ENCODE peak calls at places on chromosome 3, in six cellular contexts. One of them, this sample, is unnamed.

GRCh38 chr3:57298041-57298440 is 5.6 kb upstream of the ASB14 start:
- DNase-seq in fibroblast of pulmonary artery: peak; percentile 7
- DNase-seq in fibroblast of lung: peak; percentile 56
- DNase-seq in NB4: no peak
- DNase-seq in left ventricle myocardium inferior: no peak
- DNase-seq in MM.1S: no peak
- DNase-seq in this sample: no peak

GRCh38 chr3:149554826-149555225 is 80.3 kb downstream of the TM4SF4 start:
- DNase-seq in fibroblast of lung: peak; percentile 90
- DNase-seq in NB4: no peak
- DNase-seq in fibroblast of pulmonary artery: peak; percentile 94
- DNase-seq in MM.1S: no peak
- DNase-seq in left ventricle myocardium inferior: no peak
- DNase-seq in this sample: peak; percentile 97

GRCh38 chr3:155876537-155876936 is 6.1 kb downstream of the GMPS start:
- DNase-seq in left ventricle myocardium inferior: no peak
- DNase-seq in NB4: no peak
- DNase-seq in fibroblast of pulmonary artery: no peak
- DNase-seq in fibroblast of lung: no peak
- DNase-seq in MM.1S: no peak
- DNase-seq in this sample: no peak

GRCh38 chr3:12230406-12230805 is 58.5 kb upstream of the PPARG start:
- DNase-seq in NB4: no peak
- DNase-seq in left ventricle myocardium inferior: no peak
- DNase-seq in fibroblast of pulmonary artery: no peak
- DNase-seq in MM.1S: no peak
- DNase-seq in fibroblast of lung: no peak
- DNase-seq in this sample: no peak

GRCh38 chr3:35664460-35664919 is 25.2 kb downstream of the ARPP21 start:
- DNase-seq in fibroblast of pulmonary artery: peak; percentile 87
- DNase-seq in MM.1S: no peak
- DNase-seq in left ventricle myocardium inferior: peak; percentile 64
- DNase-seq in NB4: no peak
- DNase-seq in fibroblast of lung: peak; percentile 87
- DNase-seq in this sample: no peak

GRCh38 chr3:77196146-77196545 is 156.2 kb downstream of the ROBO2 start:
- DNase-seq in MM.1S: no peak
- DNase-seq in fibroblast of pulmonary artery: no peak
- DNase-seq in NB4: no peak
- DNase-seq in fibroblast of lung: no peak
- DNase-seq in left ventricle myocardium inferior: no peak
- DNase-seq in this sample: no peak

GRCh38 chr3:197458179-197458707 is 97.5 kb downstream of the BDH1 start:
- DNase-seq in NB4: peak; percentile 54
- DNase-seq in fibroblast of pulmonary artery: peak; percentile 25
- DNase-seq in MM.1S: peak; percentile 77
- DNase-seq in fibroblast of lung: no peak
- DNase-seq in left ventricle myocardium inferior: no peak
- DNase-seq in this sample: no peak

GRCh38 chr3:172164620-172165362 is 125.4 kb downstream of the FNDC3B start:
- DNase-seq in NB4: no peak
- DNase-seq in fibroblast of pulmonary artery: no peak
- DNase-seq in fibroblast of lung: no peak
- DNase-seq in MM.1S: no peak
- DNase-seq in left ventricle myocardium inferior: no peak
- DNase-seq in this sample: no peak

GRCh38 chr3:129015388-129016105 is 14.4 kb downstream of the EFCC1 start:
- DNase-seq in fibroblast of pulmonary artery: peak; percentile 20
- DNase-seq in NB4: peak; percentile 52
- DNase-seq in fibroblast of lung: no peak
- DNase-seq in left ventricle myocardium inferior: peak; percentile 46
- DNase-seq in MM.1S: no peak
- DNase-seq in this sample: no peak

GRCh38 chr3:13217736-13218540 is 144.7 kb upstream of the IQSEC1 start:
- DNase-seq in left ventricle myocardium inferior: no peak
- DNase-seq in fibroblast of pulmonary artery: no peak
- DNase-seq in MM.1S: no peak
- DNase-seq in NB4: no peak
- DNase-seq in fibroblast of lung: peak; percentile 86
- DNase-seq in this sample: no peak

GRCh38 chr3:20857636-20858035 is 671.6 kb upstream of the SGO1 start:
- DNase-seq in fibroblast of pulmonary artery: peak; percentile 22
- DNase-seq in NB4: no peak
- DNase-seq in MM.1S: no peak
- DNase-seq in fibroblast of lung: peak; percentile 73
- DNase-seq in left ventricle myocardium inferior: no peak
- DNase-seq in this sample: no peak

GRCh38 chr3:143974181-143974876 is 2.7 kb downstream of the DIPK2A start:
- DNase-seq in MM.1S: no peak
- DNase-seq in left ventricle myocardium inferior: no peak
- DNase-seq in NB4: no peak
- DNase-seq in fibroblast of lung: no peak
- DNase-seq in fibroblast of pulmonary artery: peak; percentile 16
- DNase-seq in this sample: no peak

GRCh38 chr3:43773273-43774104 is 82.8 kb downstream of the ABHD5 start:
- DNase-seq in fibroblast of pulmonary artery: no peak
- DNase-seq in MM.1S: no peak
- DNase-seq in fibroblast of lung: peak; percentile 39
- DNase-seq in left ventricle myocardium inferior: peak; percentile 21
- DNase-seq in NB4: peak; percentile 52
- DNase-seq in this sample: no peak

GRCh38 chr3:127694467-127695215 is 21.9 kb downstream of the ABTB1 start:
- DNase-seq in left ventricle myocardium inferior: peak; percentile 73
- DNase-seq in fibroblast of pulmonary artery: no peak
- DNase-seq in NB4: peak; percentile 65
- DNase-seq in fibroblast of lung: peak; percentile 11
- DNase-seq in MM.1S: peak; percentile 43
- DNase-seq in this sample: no peak

DNA sequence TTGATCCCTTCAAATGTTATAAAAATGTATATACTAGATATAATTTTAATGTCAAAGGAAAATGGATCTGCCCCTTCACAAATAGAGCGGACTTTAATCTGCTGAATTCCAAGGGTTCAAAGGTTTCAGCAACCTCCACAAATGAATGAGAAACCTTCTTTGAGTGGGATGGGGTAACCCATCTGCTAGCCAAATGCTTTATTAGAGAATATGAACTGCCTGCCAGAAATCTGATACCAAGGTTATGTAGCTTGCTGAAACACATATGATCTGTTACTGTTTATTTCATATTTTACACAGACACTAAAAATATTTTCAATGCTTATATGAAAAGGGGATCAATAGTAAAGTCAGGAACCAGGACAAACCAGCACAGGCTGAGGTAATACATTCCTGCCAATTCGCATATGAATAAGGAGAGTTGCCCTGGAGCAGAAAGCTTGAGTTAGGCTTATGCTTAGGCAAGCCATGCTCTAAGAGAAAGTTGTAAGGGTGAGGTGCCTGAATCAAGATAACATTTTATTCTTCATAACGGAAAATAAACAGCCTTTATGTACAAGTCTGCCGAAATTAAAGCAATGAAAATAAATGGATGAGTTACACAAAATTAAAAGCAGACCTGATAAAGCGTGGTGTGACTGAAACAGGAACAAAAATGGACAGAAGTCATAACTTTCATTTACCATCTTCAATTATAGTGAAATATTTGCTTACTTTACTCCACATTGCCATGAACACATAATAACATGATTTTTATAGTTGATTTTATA is 26.5 kb downstream of the PLOD2 start:
- DNase-seq in fibroblast of pulmonary artery: no peak
- DNase-seq in left ventricle myocardium inferior: no peak
- DNase-seq in NB4: no peak
- DNase-seq in fibroblast of lung: no peak
- DNase-seq in MM.1S: no peak
- DNase-seq in this sample: no peak
- H3K4me3 ChIP-seq in fibroblast of pulmonary artery: no peak overlapping the region
- H3K4me3 ChIP-seq in left ventricle myocardium inferior: no peak overlapping the region
- H3K4me3 ChIP-seq in NB4: no peak overlapping the region
- H3K4me3 ChIP-seq in fibroblast of lung: no peak overlapping the region
- H3K4me3 ChIP-seq in MM.1S: no peak overlapping the region
- H3K4me3 ChIP-seq in this sample: no peak overlapping the region

GRCh38 chr3:123656691-123657090 is 71.8 kb upstream of the HACD2 start:
- DNase-seq in NB4: peak; percentile 34
- DNase-seq in fibroblast of pulmonary artery: no peak
- DNase-seq in left ventricle myocardium inferior: no peak
- DNase-seq in MM.1S: peak; percentile 23
- DNase-seq in fibroblast of lung: no peak
- DNase-seq in this sample: no peak
- TF ChIP-seq CTCF in NB4: peak; percentile 41
- TF ChIP-seq CTCF in fibroblast of pulmonary artery: no peak
- TF ChIP-seq CTCF in left ventricle myocardium inferior: no peak
- TF ChIP-seq CTCF in MM.1S: peak; percentile 40
- TF ChIP-seq CTCF in fibroblast of lung: no peak
- TF ChIP-seq CTCF in this sample: peak; percentile 31

GRCh38 chr3:161691677-161692076 is 195.1 kb downstream of the OTOL1 start:
- DNase-seq in left ventricle myocardium inferior: no peak
- DNase-seq in fibroblast of pulmonary artery: no peak
- DNase-seq in MM.1S: no peak
- DNase-seq in fibroblast of lung: no peak
- DNase-seq in NB4: peak; percentile 9
- DNase-seq in this sample: no peak

GRCh38 chr3:161694682-161695586 is 198.3 kb downstream of the OTOL1 start:
- DNase-seq in fibroblast of pulmonary artery: no peak
- DNase-seq in MM.1S: no peak
- DNase-seq in left ventricle myocardium inferior: no peak
- DNase-seq in fibroblast of lung: no peak
- DNase-seq in NB4: no peak
- DNase-seq in this sample: no peak

DNA sequence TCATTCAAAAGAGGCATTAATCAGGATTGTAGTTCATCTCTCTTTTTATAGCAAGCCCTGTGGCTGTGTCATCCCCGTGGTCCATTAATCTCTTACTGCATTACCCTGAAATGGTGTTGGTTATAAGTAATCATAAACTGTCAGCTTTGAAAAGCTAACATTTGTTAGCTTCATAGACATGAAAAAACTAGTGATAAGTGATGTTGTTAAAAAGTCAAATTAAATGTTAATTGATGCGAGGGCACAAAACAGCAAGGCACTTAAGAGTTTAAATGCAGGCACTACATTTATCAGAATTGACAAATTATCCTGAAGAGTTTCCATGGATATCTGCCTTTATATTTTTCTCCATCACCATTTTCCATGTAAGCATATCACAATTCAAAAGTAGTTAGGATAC is 193.1 kb downstream of the OTOL1 start:
- DNase-seq in MM.1S: no peak
- DNase-seq in fibroblast of lung: no peak
- DNase-seq in left ventricle myocardium inferior: no peak
- DNase-seq in NB4: no peak
- DNase-seq in fibroblast of pulmonary artery: no peak
- DNase-seq in this sample: no peak
- H3K4me3 ChIP-seq in MM.1S: no peak overlapping the region
- H3K4me3 ChIP-seq in fibroblast of lung: no peak overlapping the region
- H3K4me3 ChIP-seq in left ventricle myocardium inferior: no peak overlapping the region
- H3K4me3 ChIP-seq in NB4: no peak overlapping the region
- H3K4me3 ChIP-seq in fibroblast of pulmonary artery: no peak overlapping the region
- H3K4me3 ChIP-seq in this sample: no peak overlapping the region

GRCh38 chr3:151067158-151067557 is 18.3 kb upstream of the MED12L start:
- DNase-seq in MM.1S: peak; percentile 45
- DNase-seq in fibroblast of pulmonary artery: peak; percentile 16
- DNase-seq in fibroblast of lung: no peak
- DNase-seq in NB4: peak; percentile 47
- DNase-seq in left ventricle myocardium inferior: no peak
- DNase-seq in this sample: no peak
- TF ChIP-seq CTCF in MM.1S: peak; percentile 48
- TF ChIP-seq CTCF in fibroblast of pulmonary artery: peak; percentile 21
- TF ChIP-seq CTCF in fibroblast of lung: no peak
- TF ChIP-seq CTCF in NB4: peak; percentile 32
- TF ChIP-seq CTCF in left ventricle myocardium inferior: no peak
- TF ChIP-seq CTCF in this sample: peak; percentile 31

DNA sequence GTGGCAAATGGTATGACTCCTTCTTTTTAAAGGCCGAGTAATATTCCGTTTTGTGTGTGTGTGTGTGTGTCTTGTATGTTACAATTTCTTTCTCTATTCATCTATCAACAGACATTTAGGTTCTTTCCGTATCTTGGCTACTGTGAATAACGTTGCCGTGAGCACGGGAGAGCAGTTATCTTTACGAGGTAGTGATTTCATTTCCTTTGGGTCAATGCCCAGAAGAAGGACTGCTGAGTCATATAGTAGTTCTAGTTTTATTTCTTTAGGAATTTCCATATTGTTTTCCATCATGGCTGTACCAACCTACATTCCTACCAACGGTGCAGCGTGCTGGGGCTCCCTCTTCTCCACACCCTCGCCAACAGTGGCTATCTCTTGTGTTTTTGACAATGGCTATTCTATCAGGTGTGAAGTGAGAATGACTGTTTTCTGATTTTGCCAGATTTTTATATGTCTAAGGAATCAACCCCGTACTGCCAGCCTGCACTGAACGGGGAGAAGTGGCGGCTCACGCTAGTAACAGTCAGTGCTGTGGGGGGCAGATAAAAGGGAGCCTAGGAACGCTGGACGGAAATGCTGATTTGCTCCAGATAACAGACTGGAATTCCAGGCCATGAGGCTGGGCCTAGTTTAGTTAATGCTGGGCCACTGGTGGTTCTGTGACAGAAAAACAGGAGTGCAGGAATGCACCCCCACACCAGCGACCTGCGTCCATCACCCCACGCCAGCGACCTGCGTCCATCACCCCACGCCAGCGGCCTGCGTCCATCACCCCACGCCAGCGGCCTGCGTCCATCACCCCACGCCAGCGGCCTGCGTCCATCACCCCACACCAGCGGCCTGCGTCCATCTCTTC is 168.1 kb downstream of the XXYLT1 start:
- DNase-seq in left ventricle myocardium inferior: no peak
- DNase-seq in fibroblast of pulmonary artery: peak; percentile 99
- DNase-seq in NB4: peak; percentile 70
- DNase-seq in MM.1S: no peak
- DNase-seq in fibroblast of lung: peak; percentile 95
- DNase-seq in this sample: peak; percentile 95
- H3K4me3 ChIP-seq in left ventricle myocardium inferior: no peak overlapping the region
- H3K4me3 ChIP-seq in fibroblast of pulmonary artery: no peak overlapping the region
- H3K4me3 ChIP-seq in NB4: no peak overlapping the region
- H3K4me3 ChIP-seq in MM.1S: no peak overlapping the region
- H3K4me3 ChIP-seq in fibroblast of lung: no peak overlapping the region
- H3K4me3 ChIP-seq in this sample: no peak overlapping the region

GRCh38 chr3:2770451-2770850 is 339.7 kb downstream of the IL5RA start:
- DNase-seq in MM.1S: no peak
- DNase-seq in NB4: no peak
- DNase-seq in left ventricle myocardium inferior: no peak
- DNase-seq in fibroblast of pulmonary artery: no peak
- DNase-seq in fibroblast of lung: no peak
- DNase-seq in this sample: no peak

GRCh38 chr3:2765002-2765579 is 345.1 kb downstream of the IL5RA start:
- DNase-seq in left ventricle myocardium inferior: no peak
- DNase-seq in MM.1S: peak; percentile 53
- DNase-seq in fibroblast of pulmonary artery: no peak
- DNase-seq in NB4: peak; percentile 23
- DNase-seq in fibroblast of lung: no peak
- DNase-seq in this sample: no peak
- TF ChIP-seq CTCF in left ventricle myocardium inferior: no peak
- TF ChIP-seq CTCF in MM.1S: peak; percentile 49
- TF ChIP-seq CTCF in fibroblast of pulmonary artery: no peak
- TF ChIP-seq CTCF in NB4: no peak
- TF ChIP-seq CTCF in fibroblast of lung: no peak
- TF ChIP-seq CTCF in this sample: no peak